ENCODE peak calls at places on chromosome 4, in nine cellular contexts. C, T, K, E, F, S, H, Q and O are unnamed samples.

GRCh38 chr4:57854748-57855147 is 744.6 kb upstream of the IGFBP7 start:
- DNase-seq in C (no peak), T (no peak), K (no peak), E (no peak), F (no peak), S (no peak), H (no peak), Q (no peak), O (no peak)

GRCh38 chr4:28350485-28350884 is 1489.8 kb downstream of the STIM2 start:
- DNase-seq in C (peak; percentile 7), T (no peak), K (no peak), E (no peak), F (no peak), S (no peak), H (no peak), Q (no peak), O (no peak)

GRCh38 chr4:19030048-19030447 is 1008.5 kb upstream of the LCORL start:
- DNase-seq in C (no peak), T (no peak), K (no peak), E (no peak), F (no peak), S (no peak), H (no peak), Q (no peak), O (no peak)

GRCh38 chr4:123127218-123127617 is 204.8 kb upstream of the NUDT6 start:
- DNase-seq in C (peak; percentile 56), T (no peak), K (no peak), E (no peak), F (no peak), S (no peak), H (no peak), Q (no peak), O (peak; percentile 3)

GRCh38 chr4:85302756-85303155 is 172.2 kb upstream of the ARHGAP24 start:
- DNase-seq in C (peak; percentile 57), T (no peak), K (no peak), E (no peak), F (no peak), S (no peak), H (no peak), Q (no peak), O (no peak)

GRCh38 chr4:111838406-111838930 is 306.8 kb upstream of the FAM241A start:
- DNase-seq in C (no peak), T (no peak), K (no peak), E (peak; percentile 46), F (no peak), S (no peak), H (no peak), Q (no peak), O (no peak)

GRCh38 chr4:128488055-128488705 is 200.6 kb upstream of the PGRMC2 start:
- DNase-seq in C (no peak), T (no peak), K (no peak), E (no peak), F (no peak), S (no peak), H (no peak), Q (no peak), O (no peak)

GRCh38 chr4:105306158-105306781 is 159.6 kb downstream of the TET2 start:
- DNase-seq in C (no peak), T (no peak), K (no peak), E (no peak), F (no peak), S (no peak), H (no peak), Q (no peak), O (peak; percentile 4)

GRCh38 chr4:121742794-121743193 is 22.2 kb downstream of the SMIM43 start:
- DNase-seq in C (no peak), T (no peak), K (no peak), E (no peak), F (no peak), S (no peak), H (no peak), Q (no peak), O (no peak)

GRCh38 chr4:123555500-123556273 is 159.1 kb downstream of the SPRY1 start:
- DNase-seq in C (peak; percentile 50), T (no peak), K (no peak), E (peak; percentile 56), F (peak; percentile 93), S (peak; percentile 91), H (no peak), Q (no peak), O (peak; percentile 20)

GRCh38 chr4:101178731-101179130 is 168.6 kb downstream of the PPP3CA start:
- DNase-seq in C (no peak), T (no peak), K (no peak), E (no peak), F (no peak), S (no peak), H (no peak), Q (no peak), O (peak; percentile 11)

GRCh38 chr4:6534618-6535328 is 40.2 kb upstream of the MAN2B2 start:
- DNase-seq in C (no peak), T (no peak), K (no peak), E (no peak), F (no peak), S (no peak), H (no peak), Q (no peak), O (no peak)

GRCh38 chr4:144709159-144709558 is 63.2 kb downstream of the HHIP start:
- DNase-seq in C (no peak), T (no peak), K (no peak), E (no peak), F (no peak), S (no peak), H (no peak), Q (no peak), O (peak; percentile 81)

GRCh38 chr4:853416-853781 is 27.5 kb upstream of the CPLX1 start:
- DNase-seq in C (no peak), T (no peak), K (no peak), E (no peak), F (no peak), S (no peak), H (no peak), Q (no peak), O (no peak)

GRCh38 chr4:54794033-54794432 is 136.3 kb downstream of the KIT start:
- DNase-seq in C (no peak), T (no peak), K (peak; percentile 20), E (no peak), F (no peak), S (no peak), H (no peak), Q (no peak), O (no peak)

GRCh38 chr4:81214518-81215218 is 354 bp downstream of the PRKG2 start:
- DNase-seq in C (no peak), T (no peak), K (no peak), E (no peak), F (peak; percentile 19), S (no peak), H (no peak), Q (no peak), O (no peak)

GRCh38 chr4:8560265-8561047 is 19.7 kb upstream of the GPR78 start:
- DNase-seq in C (no peak), T (no peak), K (no peak), E (no peak), F (no peak), S (no peak), H (no peak), Q (no peak), O (peak; percentile 33)

GRCh38 chr4:98682719-98683118 is 24.3 kb upstream of the TSPAN5 start:
- DNase-seq in C (peak; percentile 10), T (no peak), K (no peak), E (no peak), F (no peak), S (no peak), H (no peak), Q (no peak), O (peak; percentile 54)

GRCh38 chr4:151948351-151949016 is 187.7 kb upstream of the GATB start:
- DNase-seq in C (no peak), T (no peak), K (no peak), E (no peak), F (no peak), S (no peak), H (no peak), Q (no peak), O (peak; percentile 49)

GRCh38 chr4:978957-979701 is 5.8 kb upstream of the DGKQ start:
- DNase-seq in C (no peak), T (no peak), K (no peak), E (no peak), F (no peak), S (no peak), H (no peak), Q (no peak), O (no peak)

GRCh38 chr4:187993827-187994226 is 1.7 kb upstream of the ZFP42 start:
- DNase-seq in C (no peak), T (no peak), K (no peak), E (no peak), F (no peak), S (no peak), H (no peak), Q (no peak), O (no peak)